ENCODE peak calls at places on chromosome 12, in nine cellular contexts. K is esophagus squamous epithelium; V is RWPE2; O is amniotic stem cell; P is ovary; Z is stimulated activated CD4-positive, alpha-beta T cell treated with anti-CD3 and anti-CD28 coated beads, Interleukin-15, amount 100 ng/mL, for 24 hours; G is MM.1S; B is EH; N is NCI-H1092. R is an unnamed sample.

GRCh38 chr12:96235497-96235826 is 41.3 kb downstream of the ELK3 start:
- DNase-seq in K (no peak), V (peak; percentile 38), O (no peak), P (no peak), Z (no peak), G (no peak), B (no peak), N (no peak), R (no peak)

GRCh38 chr12:52015393-52016081 is 8.8 kb downstream of the TAMALIN start:
- DNase-seq in K (no peak), V (no peak), O (no peak), P (no peak), Z (no peak), G (no peak), B (no peak), N (no peak), R (no peak)

GRCh38 chr12:20629414-20630156 is 65.5 kb upstream of the SLCO1C1 start:
- DNase-seq in K (no peak), V (no peak), O (no peak), P (peak; percentile 33), Z (no peak), G (peak; percentile 73), B (peak; percentile 61), N (no peak), R (peak; percentile 15)

GRCh38 chr12:7171854-7172253 is 17.6 kb upstream of the PEX5 start:
- DNase-seq in K (no peak), V (no peak), O (no peak), P (no peak), Z (no peak), G (no peak), B (no peak), N (no peak), R (no peak)

GRCh38 chr12:27463826-27464554 is 17.5 kb downstream of the SMCO2 start:
- DNase-seq in K (no peak), V (no peak), O (no peak), P (peak; percentile 83), Z (peak; percentile 56), G (no peak), B (peak; percentile 39), N (no peak), R (no peak)

GRCh38 chr12:128587918-128588317 is 235.8 kb downstream of the SLC15A4 start:
- DNase-seq in K (no peak), V (no peak), O (no peak), P (no peak), Z (no peak), G (no peak), B (no peak), N (no peak), R (no peak)

GRCh38 chr12:2892246-2892645 is 1.6 kb downstream of the TULP3 start:
- DNase-seq in K (no peak), V (no peak), O (no peak), P (no peak), Z (no peak), G (no peak), B (peak; percentile 76), N (no peak), R (no peak)

GRCh38 chr12:97912943-97913342 is 450.3 kb downstream of the RMST start:
- DNase-seq in K (no peak), V (no peak), O (no peak), P (no peak), Z (no peak), G (no peak), B (no peak), N (no peak), R (no peak)

GRCh38 chr12:55955800-55956508 is 9.9 kb downstream of the PMEL start:
- DNase-seq in K (no peak), V (peak; percentile 87), O (peak; percentile 20), P (no peak), Z (peak; percentile 66), G (no peak), B (peak; percentile 63), N (no peak), R (peak; percentile 90)

GRCh38 chr12:82688035-82688501 is 1.4 kb downstream of the TMTC2 start:
- DNase-seq in K (no peak), V (no peak), O (no peak), P (no peak), Z (no peak), G (peak; percentile 16), B (peak; percentile 22), N (no peak), R (no peak)

GRCh38 chr12:116534341-116535121 is 24.6 kb upstream of the MAP1LC3B2 start:
- DNase-seq in K (no peak), V (no peak), O (no peak), P (no peak), Z (no peak), G (no peak), B (peak; percentile 23), N (no peak), R (no peak)

GRCh38 chr12:105338954-105339353 is 8.5 kb downstream of the C12orf75 start:
- DNase-seq in K (no peak), V (no peak), O (no peak), P (no peak), Z (no peak), G (no peak), B (no peak), N (no peak), R (no peak)

GRCh38 chr12:24479131-24479530 is 469.8 kb downstream of the BCAT1 start:
- DNase-seq in K (no peak), V (no peak), O (no peak), P (no peak), Z (no peak), G (no peak), B (peak; percentile 3), N (no peak), R (peak; percentile 15)